ENCODE peak calls at places on chromosomes 1 and 21, in five cellular contexts. Q is HTR-8/SVneo; L is stimulated activated naive B cell treated with anti-CD40 and anti-IgM and Interleukin-4, amounts not matched to agents 10 μg/mL and 1 μg/mL and 100 μg/mL, for 72 hours; K is substantia nigra; U is AG08395. B is an unnamed sample.

GRCh38 chr21:35400233-35400939 is 351.3 kb upstream of the RUNX1 start:
- DNase-seq in L (peak; percentile 32), U (peak; percentile 30), K (no peak), Q (peak; percentile 60), B (peak; percentile 38)

GRCh38 chr1:27659497-27660299 is 12.3 kb downstream of the IFI6 start:
- DNase-seq in K (peak; percentile 77), L (peak; percentile 87), Q (peak; percentile 65), U (peak; percentile 88), B (peak; percentile 80)

GRCh38 chr1:226575436-226576390 is 27.1 kb downstream of the STUM start:
- DNase-seq in L (no peak), K (no peak), U (no peak), Q (no peak), B (no peak)

GRCh38 chr1:29709711-29710169 is 473.4 kb downstream of the PTPRU start:
- DNase-seq in K (no peak), Q (peak; percentile 49), U (peak; percentile 45), L (no peak), B (no peak)

GRCh38 chr1:41599912-41600311 is 115.4 kb upstream of the EDN2 start:
- DNase-seq in U (no peak), Q (no peak), L (no peak), K (no peak), B (no peak)

GRCh38 chr1:234683127-234683855 is 73.3 kb upstream of the IRF2BP2 start:
- DNase-seq in U (no peak), L (no peak), K (no peak), Q (no peak), B (no peak)

GRCh38 chr1:77631751-77632150 is 50.7 kb downstream of the ZZZ3 start:
- DNase-seq in U (no peak), K (no peak), Q (no peak), L (no peak), B (no peak)

GRCh38 chr1:167105150-167105840 is 11.4 kb downstream of the STYXL2 start:
- DNase-seq in Q (no peak), L (no peak), K (no peak), U (no peak), B (no peak)

GRCh38 chr1:180145446-180145845 is 9.2 kb upstream of the QSOX1 start:
- DNase-seq in L (no peak), Q (no peak), U (no peak), K (no peak), B (no peak)

GRCh38 chr1:232300461-232300860 is 329.5 kb downstream of the SIPA1L2 start:
- DNase-seq in Q (no peak), K (no peak), U (no peak), L (no peak), B (no peak)

GRCh38 chr1:220887202-220887867 is 8.1 kb downstream of the HLX start:
- DNase-seq in K (no peak), Q (no peak), U (no peak), L (no peak), B (no peak)

GRCh38 chr1:207032528-207033017 is at the start of gene C1orf116:
- DNase-seq in K (no peak), L (no peak), Q (no peak), U (no peak), B (no peak)

GRCh38 chr21:29351691-29352090 is 53.0 kb downstream of the BACH1 start:
- DNase-seq in K (no peak), Q (no peak), U (peak; percentile 46), L (no peak), B (no peak)

GRCh38 chr1:114509596-114510234 is 1.3 kb downstream of the TRIM33 start:
- DNase-seq in K (no peak), L (no peak), U (no peak), Q (no peak), B (no peak)

GRCh38 chr1:115067460-115067859 is 21.8 kb downstream of the TSPAN2 start:
- DNase-seq in U (peak; percentile 74), K (no peak), L (no peak), Q (peak; percentile 18), B (no peak)

GRCh38 chr1:161218301-161219077 is 3.4 kb downstream of the FCER1G start:
- DNase-seq in Q (no peak), L (no peak), U (no peak), K (no peak), B (no peak)

GRCh38 chr1:99673285-99673684 is 27.4 kb downstream of the PALMD start:
- DNase-seq in K (no peak), L (no peak), Q (no peak), U (no peak), B (no peak)

GRCh38 chr1:5562769-5563168 is 429.5 kb downstream of the NPHP4 start:
- DNase-seq in L (no peak), U (no peak), K (no peak), Q (no peak), B (no peak)

GRCh38 chr1:40179496-40180089 is 18.4 kb downstream of the RLF start:
- DNase-seq in L (no peak), U (no peak), Q (no peak), K (no peak), B (no peak)

GRCh38 chr1:17540255-17541001 is 930 bp downstream of the ARHGEF10L start:
- DNase-seq in U (peak; percentile 71), K (peak; percentile 48), L (no peak), Q (no peak), B (no peak)

GRCh38 chr1:232473319-232473718 is 156.6 kb downstream of the SIPA1L2 start:
- DNase-seq in K (no peak), U (peak; percentile 45), Q (no peak), L (no peak), B (no peak)

GRCh38 chr1:66295821-66296220 is 238.1 kb upstream of the SGIP1 start:
- DNase-seq in Q (no peak), U (no peak), K (no peak), L (no peak), B (no peak)

GRCh38 chr1:964691-965525 is 1.4 kb upstream of the PLEKHN1 start:
- DNase-seq in Q (no peak), K (no peak), L (no peak), U (no peak), B (no peak)

GRCh38 chr1:76135835-76136234 is 61.3 kb downstream of the ST6GALNAC3 start:
- DNase-seq in K (no peak), Q (no peak), U (no peak), L (no peak), B (no peak)

GRCh38 chr1:24721533-24721932 is 23.7 kb upstream of the CLIC4 start:
- DNase-seq in L (no peak), U (no peak), Q (no peak), K (no peak), B (no peak)

GRCh38 chr1:36464605-36465393 is 615 bp upstream of the MRPS15 start:
- DNase-seq in Q (peak; percentile 24), L (no peak), U (no peak), K (no peak), B (no peak)

GRCh38 chr1:208654241-208654640 is 410.1 kb upstream of the PLXNA2 start:
- DNase-seq in K (no peak), U (peak; percentile 8), L (no peak), Q (no peak), B (no peak)

GRCh38 chr21:44994581-44995171 is 54.8 kb downstream of the SLX9 start:
- DNase-seq in U (no peak), K (no peak), L (no peak), Q (no peak), B (no peak)

GRCh38 chr1:96096138-96097011 is 625.2 kb upstream of the PTBP2 start:
- DNase-seq in L (no peak), K (no peak), U (no peak), Q (no peak), B (no peak)

B was measured in effector memory CD8-positive, alpha-beta T cell.